ENCODE peak calls at places on chromosomes 5 and 9, in five cellular contexts. W is stomach, Q is A673, X is foreskin fibroblast, V is mucosa of descending colon. U is an unnamed sample.

GRCh38 chr9:8610256-8610655 is 810.7 kb upstream of the DMAC1 start:
- DNase-seq in X (no peak), Q (no peak), V (no peak), W (no peak), U (no peak)

GRCh38 chr9:129436751-129437625 is 183.9 kb downstream of the C9orf50 start:
- DNase-seq in Q (peak; percentile 67), W (peak; percentile 85), X (no peak), V (no peak), U (no peak)

GRCh38 chr5:135487839-135488514 is 35.8 kb upstream of the TIFAB start:
- DNase-seq in X (no peak), W (no peak), Q (no peak), V (no peak), U (no peak)

GRCh38 chr5:170631471-170632195 is 127.8 kb downstream of the KCNIP1 start:
- DNase-seq in Q (no peak), X (no peak), V (no peak), W (no peak), U (no peak)

GRCh38 chr5:139043127-139043905 is 154.9 kb downstream of the SIL1 start:
- DNase-seq in X (no peak), W (no peak), V (no peak), Q (no peak), U (no peak)

GRCh38 chr9:76394896-76395244 is 644 bp upstream of the RFK start:
- DNase-seq in W (peak; percentile 37), V (no peak), Q (peak; percentile 63), X (no peak), U (no peak)

GRCh38 chr9:136769710-136770191 is 5.4 kb upstream of the LCN15 start:
- DNase-seq in X (no peak), W (no peak), Q (peak; percentile 73), V (no peak), U (no peak)

GRCh38 chr5:40603378-40603777 is 76.3 kb upstream of the PTGER4 start:
- DNase-seq in Q (no peak), V (no peak), W (no peak), X (no peak), U (no peak)

GRCh38 chr9:134709512-134710270 is 68.1 kb downstream of the COL5A1 start:
- DNase-seq in W (no peak), Q (no peak), X (no peak), V (peak; percentile 40), U (no peak)

GRCh38 chr9:129343697-129344375 is 165.8 kb upstream of the IER5L start:
- DNase-seq in W (peak; percentile 42), X (no peak), V (peak; percentile 76), Q (no peak), U (no peak)

GRCh38 chr9:117138257-117138656 is 276.6 kb downstream of the ASTN2 start:
- DNase-seq in V (no peak), X (no peak), Q (no peak), W (no peak), U (no peak)

GRCh38 chr9:71767421-71768321 is 642 bp downstream of the CEMIP2 start:
- DNase-seq in X (peak; percentile 16), V (peak; percentile 61), Q (peak; percentile 51), W (peak; percentile 34), U (no peak)

GRCh38 chr9:5052858-5053257 is 67.8 kb downstream of the JAK2 start:
- DNase-seq in W (no peak), V (no peak), X (peak; percentile 40), Q (no peak), U (no peak)

GRCh38 chr9:133948571-133949485 is 43.3 kb downstream of the VAV2 start:
- DNase-seq in W (no peak), V (peak; percentile 47), Q (no peak), X (no peak), U (no peak)

GRCh38 chr5:168885324-168886120 is 306.4 kb upstream of the PANK3 start:
- DNase-seq in W (no peak), Q (no peak), V (no peak), X (no peak), U (no peak)

GRCh38 chr9:133759146-133759900 is 21.2 kb upstream of the SARDH start:
- DNase-seq in V (peak; percentile 30), X (no peak), W (peak; percentile 14), Q (no peak), U (no peak)

GRCh38 chr9:38024036-38024681 is 44.9 kb downstream of the SHB start:
- DNase-seq in V (no peak), W (no peak), Q (peak; percentile 84), X (peak; percentile 66), U (no peak)

DNA sequence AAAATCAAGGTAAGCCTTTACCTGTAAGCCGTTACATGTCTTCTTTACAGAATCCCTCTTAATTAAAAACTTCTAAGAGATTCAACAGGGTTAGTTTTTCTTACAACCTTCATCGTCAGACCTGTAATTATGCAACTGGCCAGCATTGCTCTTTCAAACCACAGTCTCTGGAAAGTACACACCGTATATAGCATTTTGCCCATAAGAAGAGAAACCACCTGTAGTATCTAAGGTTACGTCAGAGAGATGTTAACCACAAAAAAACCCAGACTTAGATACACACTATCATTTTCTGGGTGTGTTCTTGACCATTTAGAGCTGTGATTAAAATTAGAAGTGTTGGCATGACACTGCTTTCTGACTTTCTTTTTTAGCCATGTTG is 140.0 kb downstream of the MUSK start:
- DNase-seq in Q (no peak), X (no peak), W (no peak), V (no peak), U (peak; percentile 86)
- H3K4me3 ChIP-seq in Q (no peak overlapping the region), X (no peak overlapping the region), W (no peak overlapping the region), V (no peak overlapping the region), U (no peak overlapping the region)

GRCh38 chr5:149667827-149668122 is 62.3 kb upstream of the PPARGC1B start:
- DNase-seq in X (no peak), W (no peak), V (no peak), Q (no peak), U (no peak)
- TF ChIP-seq CTCF in X (no peak), W (no peak), V (no peak), Q (peak; percentile 34), U (no peak)

GRCh38 chr9:77586591-77586990 is 61.5 kb downstream of the GNA14 start:
- DNase-seq in X (no peak), Q (no peak), V (no peak), W (no peak), U (no peak)

GRCh38 chr9:77587036-77587435 is 61.1 kb downstream of the GNA14 start:
- DNase-seq in Q (no peak), W (no peak), V (no peak), X (no peak), U (no peak)

GRCh38 chr9:77587851-77588250 is 60.3 kb downstream of the GNA14 start:
- DNase-seq in V (no peak), Q (no peak), W (no peak), X (no peak), U (no peak)

GRCh38 chr9:77588319-77588937 is 59.7 kb downstream of the GNA14 start:
- DNase-seq in Q (peak; percentile 49), W (no peak), X (peak; percentile 85), V (no peak), U (no peak)

DNA sequence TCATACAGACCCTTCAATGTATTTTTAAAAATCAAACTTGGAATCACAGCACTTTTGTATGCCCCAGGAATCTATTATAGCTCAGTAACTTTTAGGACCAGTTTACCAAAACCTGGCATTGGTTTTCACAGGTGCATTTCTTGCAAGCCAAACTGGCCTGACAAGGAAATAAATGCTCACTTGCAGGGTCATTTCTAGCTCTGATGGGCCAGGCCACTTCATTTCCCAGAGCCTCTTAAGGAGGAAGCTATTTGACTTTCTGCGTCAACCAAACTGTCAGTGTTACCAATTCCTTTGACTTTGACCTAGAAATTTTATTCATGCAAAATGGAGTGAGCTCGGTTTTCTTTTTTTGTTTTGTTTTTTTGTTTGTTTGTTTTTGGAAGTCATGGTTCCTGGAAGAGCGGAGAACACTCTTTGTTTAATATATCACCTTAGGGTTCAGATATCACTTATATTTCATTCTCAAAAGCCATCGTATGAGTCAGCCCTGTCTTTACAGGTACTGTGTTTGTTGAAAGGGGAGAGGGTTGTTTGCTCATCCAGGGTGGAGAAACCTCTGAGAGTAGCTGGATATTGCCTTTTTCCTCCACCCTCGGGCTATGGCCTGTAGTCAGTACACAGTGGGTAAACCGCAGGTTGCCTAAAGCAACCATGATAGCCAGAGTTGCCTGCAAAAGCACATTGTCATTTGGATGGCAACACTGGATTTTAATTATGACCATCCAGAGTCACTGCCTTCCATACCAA is 58.9 kb downstream of the GNA14 start:
- DNase-seq in X (no peak), Q (no peak), V (no peak), W (peak; percentile 35), U (no peak)
- H3K4me3 ChIP-seq in X (no peak overlapping the region), Q (no peak overlapping the region), V (no peak overlapping the region), W (no peak overlapping the region), U (no peak overlapping the region)

DNA sequence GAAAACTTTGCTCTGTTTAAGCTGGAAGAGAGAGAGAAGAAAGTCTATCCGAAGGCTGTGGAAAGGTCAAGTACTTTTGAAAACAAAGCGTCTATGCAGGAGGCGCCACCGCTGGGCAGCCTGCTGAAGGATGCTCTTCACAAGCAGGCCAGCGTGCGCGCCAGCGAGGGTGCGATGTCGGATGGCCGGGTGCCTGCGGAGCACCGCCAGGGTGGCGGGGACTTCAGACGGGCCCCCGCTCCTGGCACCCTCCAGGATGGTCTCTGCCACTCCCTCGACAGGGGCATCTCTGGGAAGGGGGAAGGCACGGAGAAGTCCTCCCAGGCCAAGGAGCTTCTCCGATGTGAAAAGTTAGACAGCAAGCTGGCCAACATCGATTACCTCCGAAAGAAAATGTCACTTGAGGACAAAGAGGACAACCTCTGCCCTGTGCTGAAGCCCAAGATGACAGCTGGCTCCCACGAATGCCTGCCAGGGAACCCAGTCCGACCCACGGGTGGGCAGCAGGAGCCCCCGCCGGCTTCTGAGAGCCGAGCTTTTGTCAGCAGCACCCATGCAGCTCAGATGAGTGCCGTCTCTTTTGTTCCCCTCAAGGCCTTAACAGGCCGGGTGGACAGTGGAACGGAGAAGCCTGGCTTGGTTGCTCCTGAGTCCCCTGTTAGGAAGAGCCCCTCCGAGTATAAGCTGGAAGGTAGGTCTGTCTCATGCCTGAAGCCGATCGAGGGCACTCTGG is 32.6 kb downstream of the CD180 start:
- DNase-seq in W (no peak), Q (no peak), V (peak; percentile 43), X (no peak), U (no peak)
- TF ChIP-seq CTCF in W (no peak), Q (no peak), V (no peak), X (no peak), U (no peak)

GRCh38 chr5:142654578-142655042 is 31.3 kb downstream of the FGF1 start:
- DNase-seq in Q (peak; percentile 19), X (no peak), W (no peak), V (no peak), U (no peak)
- H3K4me3 ChIP-seq in Q (no peak overlapping the region), X (no peak overlapping the region), W (no peak overlapping the region), V (no peak overlapping the region), U (no peak overlapping the region)

U was measured in GM12864.